ENCODE peak calls at places on chromosomes 12 and 14, in ten cellular contexts. One of them, this sample, is unnamed.

GRCh38 chr14:63288853-63289252 is 29.9 kb downstream of the GPHB5 start:
- DNase-seq in H9: no peak
- DNase-seq in HFF-Myc: no peak
- DNase-seq in stimulated activated CD4-positive, alpha-beta T cell treated with anti-CD3 and anti-CD28 coated beads, TNF-alpha, amount 100 ng/mL, for 1 hour: no peak
- DNase-seq in head of caudate nucleus: no peak
- DNase-seq in kidney tubule cell: no peak
- DNase-seq in amygdala: no peak
- DNase-seq in NCI-H1105: no peak
- DNase-seq in foreskin fibroblast: no peak
- DNase-seq in endothelial cell: no peak
- DNase-seq in this sample: no peak

GRCh38 chr12:22529281-22530060 is 14.9 kb downstream of the C2CD5 start:
- DNase-seq in H9: no peak
- DNase-seq in foreskin fibroblast: peak; percentile 52
- DNase-seq in endothelial cell: no peak
- DNase-seq in stimulated activated CD4-positive, alpha-beta T cell treated with anti-CD3 and anti-CD28 coated beads, TNF-alpha, amount 100 ng/mL, for 1 hour: no peak
- DNase-seq in HFF-Myc: peak; percentile 26
- DNase-seq in NCI-H1105: no peak
- DNase-seq in kidney tubule cell: peak; percentile 47
- DNase-seq in head of caudate nucleus: no peak
- DNase-seq in amygdala: no peak
- DNase-seq in this sample: peak; percentile 43

GRCh38 chr12:22978962-22979361 is 354.0 kb downstream of the ETNK1 start:
- DNase-seq in amygdala: no peak
- DNase-seq in NCI-H1105: no peak
- DNase-seq in endothelial cell: no peak
- DNase-seq in kidney tubule cell: peak; percentile 94
- DNase-seq in head of caudate nucleus: no peak
- DNase-seq in HFF-Myc: peak; percentile 43
- DNase-seq in stimulated activated CD4-positive, alpha-beta T cell treated with anti-CD3 and anti-CD28 coated beads, TNF-alpha, amount 100 ng/mL, for 1 hour: no peak
- DNase-seq in foreskin fibroblast: peak; percentile 96
- DNase-seq in H9: no peak
- DNase-seq in this sample: no peak

GRCh38 chr12:75550906-75551305 is 39.5 kb upstream of the KRR1 start:
- DNase-seq in foreskin fibroblast: no peak
- DNase-seq in NCI-H1105: no peak
- DNase-seq in amygdala: no peak
- DNase-seq in stimulated activated CD4-positive, alpha-beta T cell treated with anti-CD3 and anti-CD28 coated beads, TNF-alpha, amount 100 ng/mL, for 1 hour: no peak
- DNase-seq in HFF-Myc: no peak
- DNase-seq in endothelial cell: no peak
- DNase-seq in kidney tubule cell: no peak
- DNase-seq in head of caudate nucleus: no peak
- DNase-seq in H9: no peak
- DNase-seq in this sample: no peak

GRCh38 chr12:124420972-124421674 is 126.2 kb downstream of the RFLNA start:
- DNase-seq in amygdala: no peak
- DNase-seq in stimulated activated CD4-positive, alpha-beta T cell treated with anti-CD3 and anti-CD28 coated beads, TNF-alpha, amount 100 ng/mL, for 1 hour: no peak
- DNase-seq in kidney tubule cell: no peak
- DNase-seq in head of caudate nucleus: peak; percentile 78
- DNase-seq in endothelial cell: no peak
- DNase-seq in H9: no peak
- DNase-seq in NCI-H1105: no peak
- DNase-seq in foreskin fibroblast: no peak
- DNase-seq in HFF-Myc: no peak
- DNase-seq in this sample: no peak

GRCh38 chr12:124273630-124274029 is 21.3 kb upstream of the RFLNA start:
- DNase-seq in head of caudate nucleus: no peak
- DNase-seq in endothelial cell: peak; percentile 40
- DNase-seq in HFF-Myc: peak; percentile 75
- DNase-seq in foreskin fibroblast: peak; percentile 49
- DNase-seq in kidney tubule cell: peak; percentile 91
- DNase-seq in NCI-H1105: no peak
- DNase-seq in amygdala: no peak
- DNase-seq in H9: peak; percentile 89
- DNase-seq in stimulated activated CD4-positive, alpha-beta T cell treated with anti-CD3 and anti-CD28 coated beads, TNF-alpha, amount 100 ng/mL, for 1 hour: no peak
- DNase-seq in this sample: no peak

GRCh38 chr14:71163842-71164500 is 256.7 kb downstream of the PCNX1 start:
- DNase-seq in foreskin fibroblast: no peak
- DNase-seq in NCI-H1105: no peak
- DNase-seq in H9: no peak
- DNase-seq in head of caudate nucleus: no peak
- DNase-seq in stimulated activated CD4-positive, alpha-beta T cell treated with anti-CD3 and anti-CD28 coated beads, TNF-alpha, amount 100 ng/mL, for 1 hour: no peak
- DNase-seq in amygdala: no peak
- DNase-seq in endothelial cell: no peak
- DNase-seq in HFF-Myc: no peak
- DNase-seq in kidney tubule cell: no peak
- DNase-seq in this sample: no peak

GRCh38 chr12:55742719-55743130 is at the start of gene GDF11:
- DNase-seq in head of caudate nucleus: peak; percentile 84
- DNase-seq in foreskin fibroblast: peak; percentile 92
- DNase-seq in NCI-H1105: peak; percentile 27
- DNase-seq in H9: peak; percentile 88
- DNase-seq in stimulated activated CD4-positive, alpha-beta T cell treated with anti-CD3 and anti-CD28 coated beads, TNF-alpha, amount 100 ng/mL, for 1 hour: peak; percentile 59
- DNase-seq in kidney tubule cell: peak; percentile 73
- DNase-seq in HFF-Myc: no peak
- DNase-seq in amygdala: no peak
- DNase-seq in endothelial cell: no peak
- DNase-seq in this sample: peak; percentile 81

GRCh38 chr14:31360919-31361662 is 59.3 kb downstream of the HEATR5A start:
- DNase-seq in kidney tubule cell: peak; percentile 90
- DNase-seq in stimulated activated CD4-positive, alpha-beta T cell treated with anti-CD3 and anti-CD28 coated beads, TNF-alpha, amount 100 ng/mL, for 1 hour: no peak
- DNase-seq in HFF-Myc: no peak
- DNase-seq in foreskin fibroblast: peak; percentile 75
- DNase-seq in endothelial cell: no peak
- DNase-seq in NCI-H1105: no peak
- DNase-seq in H9: no peak
- DNase-seq in head of caudate nucleus: no peak
- DNase-seq in amygdala: no peak
- DNase-seq in this sample: no peak

GRCh38 chr12:67067453-67068203 is 201.5 kb upstream of the CAND1 start:
- DNase-seq in amygdala: no peak
- DNase-seq in HFF-Myc: no peak
- DNase-seq in NCI-H1105: no peak
- DNase-seq in stimulated activated CD4-positive, alpha-beta T cell treated with anti-CD3 and anti-CD28 coated beads, TNF-alpha, amount 100 ng/mL, for 1 hour: no peak
- DNase-seq in H9: peak; percentile 38
- DNase-seq in endothelial cell: peak; percentile 24
- DNase-seq in head of caudate nucleus: no peak
- DNase-seq in foreskin fibroblast: no peak
- DNase-seq in kidney tubule cell: peak; percentile 50
- DNase-seq in this sample: peak; percentile 27

GRCh38 chr12:2924019-2924418 is 33.3 kb downstream of the TULP3 start:
- DNase-seq in head of caudate nucleus: no peak
- DNase-seq in amygdala: no peak
- DNase-seq in HFF-Myc: no peak
- DNase-seq in endothelial cell: no peak
- DNase-seq in kidney tubule cell: peak; percentile 27
- DNase-seq in H9: no peak
- DNase-seq in NCI-H1105: no peak
- DNase-seq in stimulated activated CD4-positive, alpha-beta T cell treated with anti-CD3 and anti-CD28 coated beads, TNF-alpha, amount 100 ng/mL, for 1 hour: no peak
- DNase-seq in foreskin fibroblast: peak; percentile 63
- DNase-seq in this sample: no peak

GRCh38 chr14:34470319-34470718 is 8.3 kb upstream of the SPTSSA start:
- DNase-seq in kidney tubule cell: no peak
- DNase-seq in endothelial cell: no peak
- DNase-seq in head of caudate nucleus: no peak
- DNase-seq in stimulated activated CD4-positive, alpha-beta T cell treated with anti-CD3 and anti-CD28 coated beads, TNF-alpha, amount 100 ng/mL, for 1 hour: no peak
- DNase-seq in amygdala: no peak
- DNase-seq in HFF-Myc: no peak
- DNase-seq in foreskin fibroblast: no peak
- DNase-seq in H9: no peak
- DNase-seq in NCI-H1105: no peak
- DNase-seq in this sample: no peak

GRCh38 chr12:4962539-4963486 is 53.1 kb downstream of the KCNA1 start:
- DNase-seq in H9: peak; percentile 68
- DNase-seq in kidney tubule cell: no peak
- DNase-seq in NCI-H1105: no peak
- DNase-seq in endothelial cell: no peak
- DNase-seq in stimulated activated CD4-positive, alpha-beta T cell treated with anti-CD3 and anti-CD28 coated beads, TNF-alpha, amount 100 ng/mL, for 1 hour: no peak
- DNase-seq in amygdala: no peak
- DNase-seq in head of caudate nucleus: peak; percentile 59
- DNase-seq in foreskin fibroblast: peak; percentile 6
- DNase-seq in HFF-Myc: no peak
- DNase-seq in this sample: peak; percentile 68

GRCh38 chr12:19284658-19285057 is 154.6 kb upstream of the AEBP2 start:
- DNase-seq in HFF-Myc: no peak
- DNase-seq in head of caudate nucleus: no peak
- DNase-seq in kidney tubule cell: no peak
- DNase-seq in H9: no peak
- DNase-seq in stimulated activated CD4-positive, alpha-beta T cell treated with anti-CD3 and anti-CD28 coated beads, TNF-alpha, amount 100 ng/mL, for 1 hour: no peak
- DNase-seq in NCI-H1105: no peak
- DNase-seq in foreskin fibroblast: no peak
- DNase-seq in endothelial cell: no peak
- DNase-seq in amygdala: no peak
- DNase-seq in this sample: no peak

GRCh38 chr12:19450362-19450761 is 11.1 kb downstream of the AEBP2 start:
- DNase-seq in kidney tubule cell: no peak
- DNase-seq in stimulated activated CD4-positive, alpha-beta T cell treated with anti-CD3 and anti-CD28 coated beads, TNF-alpha, amount 100 ng/mL, for 1 hour: no peak
- DNase-seq in amygdala: no peak
- DNase-seq in H9: no peak
- DNase-seq in HFF-Myc: no peak
- DNase-seq in foreskin fibroblast: no peak
- DNase-seq in NCI-H1105: no peak
- DNase-seq in endothelial cell: no peak
- DNase-seq in head of caudate nucleus: no peak
- DNase-seq in this sample: no peak

GRCh38 chr12:130249376-130249775 is 87.1 kb downstream of the FZD10 start:
- DNase-seq in foreskin fibroblast: no peak
- DNase-seq in kidney tubule cell: no peak
- DNase-seq in H9: no peak
- DNase-seq in HFF-Myc: no peak
- DNase-seq in endothelial cell: no peak
- DNase-seq in head of caudate nucleus: no peak
- DNase-seq in stimulated activated CD4-positive, alpha-beta T cell treated with anti-CD3 and anti-CD28 coated beads, TNF-alpha, amount 100 ng/mL, for 1 hour: no peak
- DNase-seq in NCI-H1105: no peak
- DNase-seq in amygdala: no peak
- DNase-seq in this sample: no peak